ENCODE peak calls at places on chromosomes 7 and 10, in ten cellular contexts. N, C, U, I, G, S, B, V, O and E are unnamed samples.

GRCh38 chr10:30751678-30752331 is 122.3 kb upstream of the LYZL2 start:
- DNase-seq in S (peak; percentile 82), U (peak; percentile 63), C (peak; percentile 82), N (peak; percentile 76), B (peak; percentile 47), G (peak; percentile 74), V (peak; percentile 80), I (peak; percentile 70), O (peak; percentile 42), E (peak; percentile 56)

GRCh38 chr10:115903845-115904244 is 369.2 kb downstream of the GFRA1 start:
- DNase-seq in O (no peak), C (no peak), I (no peak), N (no peak), B (no peak), G (no peak), S (no peak), U (no peak), V (no peak), E (no peak)

GRCh38 chr10:85400981-85401695 is 965.5 kb downstream of the GRID1 start:
- DNase-seq in G (no peak), N (no peak), O (no peak), C (no peak), U (no peak), S (no peak), I (no peak), B (no peak), V (no peak), E (peak; percentile 54)

GRCh38 chr7:28891192-28891872 is 66.8 kb downstream of the TRIL start:
- DNase-seq in U (no peak), I (no peak), N (no peak), O (no peak), S (no peak), G (no peak), V (peak; percentile 46), B (no peak), C (no peak), E (no peak)

GRCh38 chr7:27875832-27876231 is 135.9 kb downstream of the TAX1BP1 start:
- DNase-seq in O (no peak), G (no peak), V (no peak), U (no peak), S (no peak), I (no peak), B (no peak), C (no peak), N (no peak), E (peak; percentile 5)

GRCh38 chr7:108454674-108455523 is 1.3 kb downstream of the NRCAM start:
- DNase-seq in N (peak; percentile 78), S (no peak), B (no peak), C (peak; percentile 63), V (peak; percentile 52), O (no peak), G (peak; percentile 63), I (peak; percentile 49), U (no peak), E (no peak)

GRCh38 chr10:75019360-75019759 is 92.1 kb upstream of the SAMD8 start:
- DNase-seq in G (peak; percentile 61), V (no peak), S (no peak), I (no peak), N (no peak), C (no peak), O (no peak), B (no peak), U (no peak), E (peak; percentile 38)

GRCh38 chr7:112079671-112080070 is 126.5 kb downstream of the DOCK4 start:
- DNase-seq in N (no peak), S (no peak), B (no peak), I (no peak), C (no peak), O (no peak), G (peak; percentile 19), U (no peak), V (no peak), E (no peak)

GRCh38 chr7:99254390-99254789 is 18.2 kb upstream of the MYH16 start:
- DNase-seq in V (no peak), S (no peak), C (no peak), U (no peak), N (no peak), I (no peak), B (no peak), O (no peak), G (no peak), E (peak; percentile 48)

GRCh38 chr7:67621704-67622103 is 625.1 kb downstream of the TYW1 start:
- DNase-seq in O (no peak), N (no peak), B (no peak), U (no peak), V (no peak), G (no peak), S (no peak), I (no peak), C (no peak), E (no peak)

GRCh38 chr7:67616517-67616916 is 619.9 kb downstream of the TYW1 start:
- DNase-seq in B (no peak), I (no peak), G (no peak), V (no peak), U (no peak), S (no peak), N (no peak), O (no peak), C (no peak), E (no peak)

GRCh38 chr7:67614843-67615242 is 618.2 kb downstream of the TYW1 start:
- DNase-seq in V (no peak), B (no peak), G (no peak), S (no peak), U (no peak), N (no peak), I (no peak), O (no peak), C (no peak), E (no peak)

GRCh38 chr7:67620216-67620933 is 623.7 kb downstream of the TYW1 start:
- DNase-seq in S (no peak), C (no peak), B (no peak), V (no peak), N (no peak), G (no peak), I (no peak), O (no peak), U (no peak), E (no peak)

DNA sequence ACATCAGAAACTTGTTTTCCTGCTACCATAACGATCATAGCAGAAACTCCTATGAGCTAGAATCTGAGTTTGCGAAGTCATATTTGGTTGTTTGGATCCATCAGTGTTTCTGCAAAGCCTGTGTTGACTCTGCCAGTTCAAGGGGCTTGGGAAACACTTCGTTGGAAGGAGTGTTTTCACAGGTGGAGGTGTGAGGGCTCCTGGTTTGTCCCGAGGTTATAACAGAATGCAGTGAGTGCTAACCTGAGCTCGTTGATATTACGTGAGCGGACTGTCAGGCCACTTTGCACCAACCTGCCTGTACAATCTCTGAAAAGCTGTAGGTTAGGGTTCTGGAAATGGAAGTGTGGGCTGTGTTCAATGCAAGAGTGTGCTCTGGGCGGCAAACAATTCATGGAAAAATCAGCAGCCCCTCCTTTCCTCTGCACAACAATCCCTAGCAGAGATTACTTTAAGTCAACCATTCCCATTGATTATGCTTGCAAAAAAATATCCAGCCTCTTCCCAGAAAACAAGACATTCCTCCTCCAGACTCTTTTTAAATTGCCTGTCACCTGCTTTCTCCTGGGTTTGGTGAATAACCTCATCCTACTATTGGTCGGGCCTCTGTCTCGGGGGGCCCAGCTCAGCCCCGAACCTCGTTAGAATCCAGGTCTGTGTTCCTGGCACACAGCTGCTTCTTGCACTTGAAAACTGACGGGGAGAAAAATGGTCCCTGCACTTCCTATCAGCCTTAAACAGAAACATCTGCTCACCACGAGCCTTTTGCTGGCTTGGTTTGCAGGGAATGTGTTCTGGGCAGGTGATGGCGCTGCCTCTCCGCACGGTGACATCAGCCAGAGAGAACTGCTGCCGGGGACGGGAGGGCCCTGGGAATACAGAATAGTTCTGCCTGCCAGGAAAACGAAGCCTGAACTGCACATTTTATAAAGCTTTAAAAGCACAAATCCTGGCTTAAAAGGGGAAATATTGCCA is 622.2 kb downstream of the TYW1 start:
- DNase-seq in S (no peak), U (no peak), G (peak; percentile 6), V (peak; percentile 53), N (peak; percentile 82), O (no peak), C (no peak), I (peak; percentile 51), B (no peak), E (no peak)
- TF ChIP-seq CTCF in S (no peak), U (no peak), G (no peak), V (no peak), N (peak; percentile 45), O (no peak), C (no peak), I (no peak), B (no peak), E (no peak)

DNA sequence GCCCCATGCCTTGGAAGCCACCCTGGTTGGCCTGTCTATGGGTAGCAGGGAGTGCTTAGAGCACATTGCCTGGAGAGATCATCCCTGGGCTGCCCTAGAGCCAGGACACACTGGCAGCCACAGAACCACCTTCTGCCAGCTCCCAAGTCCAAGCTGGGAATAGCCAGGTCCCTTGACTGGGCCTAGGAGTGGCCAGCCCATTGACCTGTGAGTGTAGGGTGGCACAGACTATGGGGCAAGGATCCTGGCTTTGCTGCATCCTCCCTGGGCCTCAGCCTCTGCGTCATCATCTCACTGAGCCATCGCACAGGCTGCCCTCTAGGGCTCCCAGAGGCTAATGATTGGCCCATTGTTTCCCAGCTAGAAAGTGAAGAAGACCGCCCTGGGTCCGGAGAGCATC is 7.0 kb downstream of the AQP1 start:
- DNase-seq in S (no peak), V (no peak), N (peak; percentile 3), G (no peak), B (no peak), O (peak; percentile 23), C (no peak), I (no peak), U (no peak), E (no peak)
- TF ChIP-seq CTCF in S (no peak), V (no peak), N (no peak), G (no peak), B (no peak), O (no peak), C (no peak), I (no peak), U (no peak), E (no peak)

DNA sequence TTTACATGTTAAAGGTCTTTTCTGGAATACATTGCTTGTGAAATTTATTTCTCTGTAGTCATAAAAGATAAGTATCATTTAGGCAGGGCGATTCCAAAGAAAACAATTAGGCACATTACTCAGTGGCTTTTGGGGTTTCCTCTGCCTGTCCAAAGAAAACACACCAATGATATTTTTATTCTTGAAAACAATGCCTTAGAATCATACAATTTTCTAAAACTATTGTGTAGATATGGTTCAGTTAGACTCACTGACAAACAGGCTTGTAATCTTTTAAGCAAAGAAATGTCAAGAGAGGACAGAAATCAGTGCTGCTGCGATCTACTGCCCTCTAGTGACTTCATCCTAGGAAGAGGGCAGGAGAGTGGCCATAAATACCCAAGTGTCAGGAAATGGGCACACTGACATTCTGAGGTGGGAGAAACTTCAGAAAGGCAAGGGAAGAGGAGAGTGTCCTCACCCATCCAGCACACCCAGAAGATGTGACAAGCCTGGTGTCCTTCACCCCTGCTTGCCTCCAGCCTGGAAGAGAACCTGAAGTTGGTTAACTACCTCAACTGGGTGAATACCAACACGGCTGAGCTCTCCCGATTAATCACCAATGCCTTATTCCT is 120.5 kb downstream of the GALNT11 start:
- DNase-seq in G (peak; percentile 89), V (no peak), I (peak; percentile 40), N (peak; percentile 34), C (no peak), O (no peak), B (peak; percentile 11), U (no peak), S (no peak), E (peak; percentile 64)
- TF ChIP-seq CTCF in G (peak; percentile 56), V (no peak), I (peak; percentile 73), N (peak; percentile 82), C (peak; percentile 63), O (peak; percentile 42), B (peak; percentile 53), U (peak; percentile 66), S (peak; percentile 35), E (peak; percentile 67)

GRCh38 chr7:118711631-118712156 is 487.2 kb downstream of the ANKRD7 start:
- DNase-seq in G (no peak), O (no peak), B (no peak), V (no peak), N (no peak), U (no peak), S (no peak), I (no peak), C (no peak), E (no peak)
- TF ChIP-seq CTCF in G (no peak), O (no peak), B (no peak), V (no peak), N (no peak), U (no peak), S (no peak), I (no peak), C (no peak), E (no peak)